ENCODE peak calls at places on chromosomes 3 and 15, in seven cellular contexts. J is upper lobe of left lung, R is stomach, V is IMR-90, H is body of pancreas, T is ovary, C is sigmoid colon. Y is an unnamed sample. For H3K4me1, the result is how much of the 10 kb centered on the place peaks cover.

GRCh38 chr15:70095387-70096214 is 2.1 kb downstream of the TLE3 start:
- DNase-seq in J (peak), R (peak), V (no peak), H (peak), T (peak), C (peak), Y (peak)

GRCh38 chr3:175214210-175214609 is 355.1 kb downstream of the NAALADL2 start:
- DNase-seq in J (no peak), R (no peak), V (no peak), H (no peak), T (no peak), C (no peak), Y (no peak)

GRCh38 chr15:63476229-63476632 is 28.2 kb upstream of the USP3 start:
- DNase-seq in J (no peak), R (no peak), V (peak), H (no peak), T (no peak), C (no peak), Y (no peak)

GRCh38 chr3:40237892-40238571 is 71.5 kb upstream of the EIF1B start:
- DNase-seq in J (no peak), R (no peak), V (peak), H (no peak), T (no peak), C (no peak), Y (no peak)

GRCh38 chr15:77126927-77127326 is 56.0 kb upstream of the TSPAN3 start:
- DNase-seq in J (no peak), R (no peak), V (no peak), H (no peak), T (no peak), C (no peak), Y (no peak)

GRCh38 chr15:92629975-92630626 is 25.5 kb downstream of the FAM174B start:
- DNase-seq in J (no peak), R (peak), V (no peak), H (no peak), T (no peak), C (no peak), Y (no peak)

GRCh38 chr15:41698779-41699178 is 38.6 kb downstream of the MGA start:
- DNase-seq in J (no peak), R (no peak), V (peak), H (no peak), T (no peak), C (no peak), Y (no peak)

GRCh38 chr3:46899151-46900006 is 21.9 kb downstream of the PTH1R start:
- DNase-seq in J (no peak), R (no peak), V (no peak), H (no peak), T (peak), C (no peak), Y (no peak)

GRCh38 chr3:155382396-155383042 is 89.0 kb upstream of the STRIT1 start:
- DNase-seq in J (peak), R (peak), V (peak), H (peak), T (peak), C (peak), Y (peak)

GRCh38 chr3:170522171-170522570 is 63.7 kb downstream of the SLC7A14 start:
- DNase-seq in J (no peak), R (no peak), V (peak), H (no peak), T (no peak), C (no peak), Y (no peak)

GRCh38 chr15:42344763-42345162 is 14.5 kb upstream of the CAPN3 start:
- DNase-seq in J (no peak), R (no peak), V (peak), H (no peak), T (no peak), C (no peak), Y (no peak)

GRCh38 chr15:97962263-97962662 is 1.8 kb downstream of the ARRDC4 start:
- DNase-seq in J (no peak), R (no peak), V (no peak), H (no peak), T (no peak), C (no peak), Y (no peak)

GRCh38 chr15:97961067-97961954 is 808 bp downstream of the ARRDC4 start:
- DNase-seq in J (peak), R (peak), V (peak), H (peak), T (peak), C (peak), Y (peak)

GRCh38 chr15:97963779-97964178 is 3.3 kb downstream of the ARRDC4 start:
- DNase-seq in J (no peak), R (no peak), V (no peak), H (no peak), T (no peak), C (no peak), Y (peak)

GRCh38 chr15:97959738-97960363 is 652 bp upstream of the ARRDC4 start:
- DNase-seq in J (no peak), R (no peak), V (no peak), H (no peak), T (no peak), C (no peak), Y (no peak)

DNA sequence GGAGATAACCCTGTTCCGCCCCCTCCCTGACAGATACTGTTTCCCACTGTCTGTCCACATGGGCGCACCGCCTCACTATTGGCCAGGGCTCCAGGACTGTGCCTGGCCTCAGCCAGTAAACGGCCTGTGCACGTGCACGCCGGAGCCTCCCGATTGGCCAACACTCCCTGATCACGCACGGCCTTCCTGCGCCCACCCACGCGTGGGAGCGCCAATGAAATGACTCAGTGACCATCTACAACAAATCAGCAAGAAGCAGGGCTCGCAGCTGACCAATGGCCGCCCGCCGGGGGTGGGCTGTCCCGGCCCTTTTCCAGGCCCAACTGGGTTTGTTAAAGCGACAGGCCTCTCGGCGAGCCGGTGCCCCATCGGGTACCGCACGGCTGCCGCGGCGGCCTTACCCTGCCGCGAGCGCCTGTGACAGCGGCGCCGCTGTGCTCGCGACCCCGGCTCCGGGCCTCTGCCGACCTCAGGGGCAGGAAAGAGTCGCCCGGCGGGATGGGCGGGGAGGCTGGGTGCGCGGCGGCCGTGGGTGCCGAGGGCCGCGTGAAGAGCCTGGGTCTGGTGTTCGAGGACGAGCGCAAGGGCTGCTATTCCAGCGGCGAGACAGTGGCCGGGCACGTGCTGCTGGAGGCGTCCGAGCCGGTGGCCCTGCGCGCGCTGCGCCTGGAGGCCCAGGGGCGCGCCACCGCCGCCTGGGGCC is at the start of gene ARRDC4:
- DNase-seq in J (peak), R (peak), V (peak), H (peak), T (peak), C (peak), Y (peak)
- TF ChIP-seq POLR2A in J (peak), R (no peak), V (peak), H (peak), T (peak), C (peak), Y (peak)

DNA sequence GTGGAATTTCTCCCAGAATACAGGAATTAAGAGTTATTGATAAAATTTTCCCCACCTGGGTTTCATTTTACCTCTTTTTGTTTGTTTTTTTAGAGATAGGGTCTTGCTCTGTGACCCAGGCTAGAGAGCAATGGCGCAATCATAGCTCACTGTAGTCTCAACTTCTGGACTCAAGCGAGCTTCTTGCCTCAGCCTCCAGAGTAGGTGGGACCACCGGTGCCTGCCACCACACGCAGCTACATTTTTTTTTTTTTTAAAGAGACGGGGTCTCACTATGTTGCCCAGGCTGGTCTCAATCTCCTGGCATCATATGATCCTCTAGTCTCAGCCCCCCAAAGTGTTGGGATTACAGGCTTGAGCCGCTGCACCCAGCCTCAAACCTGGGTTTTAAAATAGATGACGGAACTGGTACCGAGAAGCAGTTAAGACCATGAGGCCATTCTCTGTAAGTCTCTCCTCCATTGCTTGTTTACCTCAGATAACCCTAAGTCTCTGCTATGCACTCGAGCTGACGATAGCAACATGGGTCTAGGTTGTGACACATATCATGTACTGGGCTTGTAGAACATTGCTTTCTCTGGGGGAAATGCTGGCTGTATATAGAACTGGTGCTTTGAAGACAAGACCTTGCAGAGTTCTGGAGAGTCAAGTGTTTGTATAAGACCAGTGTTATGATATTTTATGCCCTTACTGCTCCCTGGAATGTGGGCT is 16.4 kb downstream of the ETV5 start:
- DNase-seq in J (no peak), R (no peak), V (no peak), H (no peak), T (no peak), C (no peak), Y (no peak)
- H3K4me1 ChIP-seq in J (under half), R (under half), V (under half), H (half or more), T (under half), C (under half), Y (under half)

GRCh38 chr3:136346486-136346885 is 96.3 kb downstream of the PCCB start:
- DNase-seq in J (no peak), R (no peak), V (no peak), H (no peak), T (no peak), C (no peak), Y (no peak)

GRCh38 chr3:136343446-136343845 is 93.3 kb downstream of the PCCB start:
- DNase-seq in J (no peak), R (no peak), V (no peak), H (no peak), T (no peak), C (no peak), Y (no peak)

DNA sequence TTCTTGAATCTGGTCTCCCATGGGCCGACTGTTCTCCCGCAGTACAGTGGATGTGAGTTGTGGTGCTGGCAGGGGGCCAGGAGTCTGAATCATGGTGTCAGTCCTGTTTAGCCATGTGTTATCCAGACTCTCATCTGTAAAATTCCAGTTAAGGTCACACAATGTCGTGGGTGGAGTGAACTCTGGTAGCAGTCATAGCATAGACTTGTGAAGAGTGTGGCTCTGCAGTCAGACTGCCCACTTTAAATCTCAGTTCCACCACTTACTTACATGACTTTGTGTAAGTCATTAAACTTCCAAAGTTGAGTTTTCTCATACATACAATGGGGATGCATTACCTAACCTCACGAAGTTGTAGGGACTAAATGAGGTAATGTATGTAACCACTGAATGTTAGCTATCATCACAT is 93.7 kb downstream of the PCCB start:
- DNase-seq in J (peak), R (peak), V (peak), H (peak), T (peak), C (peak), Y (peak)
- H3K27ac ChIP-seq in J (peak), R (peak), V (no peak), H (peak), T (no peak), C (peak), Y (no peak)

DNA sequence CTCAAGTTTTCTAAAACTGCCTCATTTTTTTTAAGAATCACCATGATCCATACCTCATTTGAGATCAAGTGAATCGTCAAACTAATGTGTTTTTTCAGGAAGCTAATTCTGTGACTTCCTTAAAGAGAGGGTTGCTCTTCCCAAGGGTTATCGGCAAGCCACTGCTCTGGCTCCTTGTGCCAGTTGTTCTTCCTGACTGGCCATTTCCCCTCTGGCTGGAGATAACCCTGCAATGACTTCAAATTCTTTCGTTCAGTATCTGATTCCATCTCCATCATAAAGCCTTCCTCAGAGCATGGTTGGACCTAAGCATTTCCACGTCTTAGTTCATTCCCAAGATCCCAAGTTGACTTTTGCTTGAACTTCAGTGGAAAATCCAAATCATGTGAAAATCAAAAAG is 167.1 kb downstream of the MECOM start:
- DNase-seq in J (no peak), R (no peak), V (no peak), H (no peak), T (no peak), C (no peak), Y (no peak)
- TF ChIP-seq POLR2A in J (no peak), R (no peak), V (no peak), H (no peak), T (no peak), C (no peak), Y (no peak)

GRCh38 chr3:59980576-59980975 is 930.8 kb upstream of the CFAP20DC start:
- DNase-seq in J (no peak), R (no peak), V (no peak), H (no peak), T (no peak), C (no peak), Y (no peak)
- H3K4me1 ChIP-seq in J (under half), R (under half), V (under half), H (under half), T (under half), C (under half), Y (under half)

DNA sequence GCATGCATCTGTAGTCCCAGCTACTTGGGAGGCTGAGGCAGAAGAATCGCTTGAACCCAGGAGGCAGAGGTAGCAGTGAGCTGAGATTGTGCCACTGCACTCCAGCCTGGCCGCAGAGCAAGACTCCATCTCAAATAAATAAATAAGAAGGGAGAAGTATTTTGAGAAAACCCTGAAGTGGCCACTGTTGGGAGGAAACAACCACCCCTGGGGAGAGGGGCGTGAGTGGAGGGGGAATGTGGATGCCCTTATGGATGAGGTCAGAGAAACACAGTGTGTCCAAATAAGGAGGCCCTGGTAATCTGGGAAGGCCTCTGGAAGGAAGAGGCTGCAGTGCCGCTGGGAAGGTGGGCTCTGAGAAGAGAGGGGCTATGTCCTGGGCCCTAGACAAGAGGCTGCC is 4.2 kb upstream of the CPLX3 start:
- DNase-seq in J (no peak), R (no peak), V (no peak), H (no peak), T (no peak), C (no peak), Y (no peak)
- H3K27ac ChIP-seq in J (no peak), R (no peak), V (no peak), H (no peak), T (no peak), C (no peak), Y (no peak)

GRCh38 chr15:100852630-100853029 is 27.0 kb upstream of the ALDH1A3 start:
- DNase-seq in J (no peak), R (peak), V (no peak), H (no peak), T (no peak), C (peak), Y (no peak)
- TF ChIP-seq POLR2A in J (no peak), R (no peak), V (no peak), H (no peak), T (no peak), C (no peak), Y (no peak)

DNA sequence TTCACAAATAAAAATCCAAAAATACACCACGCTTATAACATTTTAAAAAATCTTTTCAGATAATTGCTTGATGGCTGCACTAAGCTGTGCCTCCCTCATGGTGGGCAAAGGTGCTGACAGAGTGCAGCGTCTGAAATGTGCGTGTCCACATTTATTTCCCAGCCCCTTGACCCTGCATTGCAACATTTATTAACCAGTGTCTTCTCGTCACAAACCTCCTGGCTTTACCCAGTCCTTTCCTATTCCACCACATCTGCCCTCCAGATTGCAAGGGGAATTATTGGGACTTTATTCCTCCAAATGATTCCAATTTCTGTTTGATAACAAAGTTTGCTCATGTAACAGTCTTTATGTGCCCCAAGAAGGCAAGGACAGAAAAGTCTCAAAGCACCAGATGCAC is 5.5 kb downstream of the RASGRP1 start:
- DNase-seq in J (no peak), R (no peak), V (no peak), H (no peak), T (no peak), C (no peak), Y (no peak)
- H3K4me1 ChIP-seq in J (under half), R (under half), V (under half), H (under half), T (under half), C (under half), Y (under half)